ENCODE peak calls at places on chromosomes 5 and 9, in four cellular contexts. L is HEK293T, S is GM12878, E is NT2/D1. X is an unnamed sample.
A peak's percentile ranks its signal among the peaks of the same experiment; 100 is the strongest.

GRCh38 chr5:44603496-44604272 is 205.1 kb upstream of the MRPS30 start:
- DNase-seq in E (peak; percentile 5), S (no peak), L (no peak), X (no peak)

GRCh38 chr5:151676719-151677118 is 10.0 kb downstream of the SPARC start:
- DNase-seq in L (no peak), E (no peak), S (no peak), X (no peak)

GRCh38 chr9:22005083-22005699 is 3.9 kb downstream of the CDKN2B start:
- DNase-seq in S (no peak), E (no peak), L (no peak), X (no peak)

GRCh38 chr9:91378695-91379127 is 17.0 kb upstream of the AUH start:
- DNase-seq in E (no peak), L (no peak), S (no peak), X (no peak)

GRCh38 chr5:83281658-83282057 is 189.9 kb upstream of the VCAN start:
- DNase-seq in L (no peak), E (no peak), S (no peak), X (no peak)

GRCh38 chr5:119250946-119251901 is 104.6 kb upstream of the TNFAIP8 start:
- DNase-seq in E (no peak), S (no peak), L (no peak), X (no peak)

GRCh38 chr5:16508730-16509531 is 43.3 kb upstream of the ZNF622 start:
- DNase-seq in L (no peak), E (no peak), S (no peak), X (no peak)

GRCh38 chr9:35954942-35955546 is 2.9 kb downstream of the OR2S2 start:
- DNase-seq in S (no peak), E (peak; percentile 74), L (peak; percentile 74), X (peak; percentile 56)

GRCh38 chr5:153792305-153792704 is 246.4 kb downstream of the FAM114A2 start:
- DNase-seq in E (no peak), S (no peak), L (no peak), X (no peak)

GRCh38 chr5:112116372-112116771 is 302.7 kb downstream of the EPB41L4A start:
- DNase-seq in E (no peak), S (peak; percentile 66), L (no peak), X (no peak)

GRCh38 chr9:114500583-114501292 is 4.5 kb downstream of the WHRN start:
- DNase-seq in S (no peak), E (no peak), L (no peak), X (no peak)
- TF ChIP-seq SUZ12 in S (no peak), E (no peak), L (no peak), X (no peak)

GRCh38 chr5:5558102-5558501 is 135.6 kb downstream of the ICE1 start:
- DNase-seq in E (no peak), L (no peak), S (no peak), X (no peak)
- TF ChIP-seq SUZ12 in E (no peak), L (no peak), S (no peak), X (no peak)

DNA sequence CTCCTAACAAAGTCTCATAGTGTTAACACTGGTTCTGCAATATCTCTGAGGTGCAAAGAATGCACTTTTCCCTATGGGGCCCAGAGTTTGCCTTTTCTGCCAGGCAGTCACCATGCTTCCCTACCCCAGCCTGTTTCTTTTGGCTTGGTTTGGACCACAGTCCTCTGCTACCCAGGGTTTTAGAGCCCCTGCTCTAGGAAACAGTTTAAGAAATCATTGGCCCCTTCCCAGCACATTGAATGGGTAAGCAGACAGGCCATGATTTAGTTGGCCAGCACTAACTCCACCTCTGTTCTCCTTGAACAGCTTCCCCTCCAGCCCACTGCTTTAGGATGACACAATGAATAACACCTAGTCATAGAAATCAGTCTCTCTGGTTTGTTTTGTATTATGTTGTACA is 73.2 kb downstream of the UBAP1 start:
- DNase-seq in E (no peak), L (no peak), S (no peak), X (no peak)
- TF ChIP-seq SUZ12 in E (no peak), L (no peak), S (no peak), X (no peak)

GRCh38 chr5:108382784-108383358 is 973 bp upstream of the FBXL17 start:
- DNase-seq in S (no peak), L (peak; percentile 9), E (no peak), X (no peak)
- TF ChIP-seq SUZ12 in S (no peak), L (no peak), E (no peak), X (no peak)

DNA sequence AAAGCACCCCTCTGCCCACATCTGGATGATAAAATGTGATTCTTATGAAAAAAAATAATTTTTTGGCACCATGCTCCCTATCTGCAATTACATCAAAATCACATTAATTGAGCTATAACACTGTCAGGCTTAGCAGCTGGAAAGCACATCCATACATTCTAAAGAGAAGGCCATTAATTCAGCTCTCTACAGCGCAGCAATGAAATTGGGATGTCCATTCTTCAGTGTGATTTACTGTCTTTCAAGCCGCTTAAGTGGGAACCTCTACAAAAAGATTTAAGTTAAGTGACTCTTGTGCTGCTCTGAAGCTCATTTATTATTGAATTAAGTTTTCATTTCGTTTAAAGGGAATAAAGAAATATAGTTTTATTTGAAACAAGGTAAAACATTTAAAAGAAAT is 171.3 kb downstream of the EBF1 start:
- DNase-seq in S (no peak), E (no peak), L (no peak), X (no peak)
- TF ChIP-seq SUZ12 in S (no peak), E (no peak), L (no peak), X (no peak)

GRCh38 chr9:89441655-89441970 is 56.3 kb downstream of the SEMA4D start:
- DNase-seq in S (no peak), L (no peak), E (no peak), X (no peak)
- TF ChIP-seq SUZ12 in S (no peak), L (no peak), E (no peak), X (no peak)

DNA sequence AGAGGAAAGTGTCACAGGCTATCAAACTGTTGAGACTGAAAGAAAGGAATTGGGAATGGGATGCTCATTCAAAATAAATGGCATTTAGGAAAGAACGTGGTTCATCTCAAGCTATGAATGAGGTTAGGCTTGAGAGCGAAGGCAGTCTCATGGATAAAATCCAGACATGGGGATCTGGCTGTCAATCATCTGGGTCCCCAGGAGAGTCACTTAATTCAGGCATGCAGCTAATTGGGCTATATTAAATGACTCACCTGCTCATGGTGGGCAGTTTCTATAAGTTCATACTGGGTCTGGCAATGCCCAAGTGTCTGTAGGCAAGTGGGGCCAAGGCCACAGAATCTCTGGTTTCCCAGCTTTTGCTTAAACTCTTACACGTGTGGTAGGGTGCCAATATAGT is 286.5 kb upstream of the SEMA6A start:
- DNase-seq in E (no peak), S (no peak), L (no peak), X (no peak)
- TF ChIP-seq SUZ12 in E (no peak), S (no peak), L (no peak), X (no peak)

DNA sequence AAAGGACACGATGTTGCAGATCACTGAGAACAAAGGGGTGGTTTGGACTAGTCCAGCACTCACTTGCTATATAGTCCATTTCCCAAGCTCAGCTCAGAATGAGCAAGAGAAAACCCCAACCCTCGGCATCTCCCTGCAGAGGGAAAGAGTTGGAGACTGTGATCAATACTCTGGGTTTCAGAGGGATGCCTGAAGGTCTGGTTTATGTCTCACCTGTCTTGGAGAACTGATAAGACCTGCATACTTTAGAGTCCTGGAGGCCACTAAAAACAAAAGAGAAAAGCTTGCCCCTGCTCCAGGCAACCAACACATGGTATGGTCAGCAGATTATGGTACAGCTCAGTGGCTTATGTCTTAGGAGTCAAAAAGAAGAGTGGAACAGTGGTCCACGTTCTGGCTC is 1006.9 kb downstream of the CDH9 start:
- DNase-seq in E (no peak), S (no peak), L (no peak), X (no peak)
- TF ChIP-seq SUZ12 in E (no peak), S (no peak), L (no peak), X (no peak)